ENCODE peak calls at places on chromosome 19, in four cellular contexts. G is A549, T is HepG2, V is GM12878. K is an unnamed sample.

GRCh38 chr19:53103141-53103902 is at the start of gene ZNF160:
- DNase-seq in V (peak; percentile 89), G (peak; percentile 95), T (peak; percentile 80), K (peak; percentile 99)

GRCh38 chr19:53849237-53849676 is 18.4 kb upstream of the MYADM start:
- DNase-seq in G (no peak), T (no peak), V (no peak), K (no peak)

GRCh38 chr19:53942001-53942786 is 20.5 kb upstream of the CACNG8 start:
- DNase-seq in G (peak; percentile 71), V (no peak), T (peak; percentile 4), K (peak; percentile 57)

GRCh38 chr19:5360003-5360820 is 19.6 kb upstream of the PTPRS start:
- DNase-seq in T (no peak), V (no peak), G (no peak), K (no peak)

GRCh38 chr19:916645-917322 is 349 bp upstream of the KISS1R start:
- DNase-seq in V (no peak), T (peak; percentile 56), G (no peak), K (peak; percentile 92)

GRCh38 chr19:5952193-5953033 is 25.5 kb downstream of the RANBP3 start:
- DNase-seq in T (no peak), V (no peak), G (no peak), K (no peak)

GRCh38 chr19:11963566-11964355 is 1.1 kb upstream of the ZNF763 start:
- DNase-seq in G (no peak), V (peak; percentile 31), T (peak; percentile 56), K (peak; percentile 60)

GRCh38 chr19:16380314-16380695 is 55.7 kb downstream of the KLF2 start:
- DNase-seq in V (no peak), T (no peak), G (no peak), K (no peak)

GRCh38 chr19:14477417-14478112 is 2.4 kb upstream of the PTGER1 start:
- DNase-seq in G (no peak), V (no peak), T (no peak), K (no peak)

GRCh38 chr19:15124572-15125231 is 17.5 kb downstream of the SYDE1 start:
- DNase-seq in V (no peak), T (peak; percentile 50), G (no peak), K (no peak)

GRCh38 chr19:49398931-49399330 is 10.9 kb downstream of the KASH5 start:
- DNase-seq in T (no peak), V (no peak), G (no peak), K (no peak)

DNA sequence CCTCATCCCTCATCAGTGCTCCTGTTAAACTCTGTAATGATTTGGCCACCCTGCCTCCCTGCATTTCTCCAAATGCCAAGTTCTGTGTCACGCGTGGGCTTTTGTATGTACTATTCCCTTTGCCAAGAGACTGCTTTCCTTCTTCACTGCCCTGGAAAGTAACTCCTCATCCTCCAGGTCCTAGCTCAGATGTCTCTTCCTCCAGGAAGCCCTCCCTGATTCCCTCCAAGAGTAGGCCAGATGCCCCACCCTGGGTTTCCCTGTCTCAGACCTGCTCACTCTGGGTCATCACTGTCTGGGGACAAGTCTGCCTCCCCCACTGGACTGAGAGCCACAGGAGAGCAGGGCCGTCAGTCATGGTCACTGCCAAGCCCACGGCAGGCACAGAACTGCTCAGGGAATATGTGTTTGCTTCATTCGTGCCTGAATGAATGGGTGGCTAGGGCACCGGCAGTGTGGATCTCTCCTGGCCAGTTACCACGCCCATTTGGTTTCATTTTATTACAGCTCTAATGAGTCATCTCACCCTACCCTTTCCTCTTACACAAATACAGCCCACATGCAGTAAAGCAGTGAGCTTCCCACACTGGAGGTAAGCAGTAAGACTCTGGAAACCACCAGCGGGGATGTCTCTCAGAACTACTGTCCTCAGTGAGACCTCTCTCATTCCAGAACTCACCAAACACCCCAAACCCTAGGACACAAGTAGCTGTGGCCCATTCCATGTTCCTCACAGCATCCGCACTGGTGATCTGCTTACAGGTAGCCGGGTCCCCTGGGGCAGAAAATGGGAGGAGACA is 12.1 kb upstream of the GPR4 start:
- DNase-seq in G (peak; percentile 89), V (peak; percentile 73), T (no peak), K (no peak)
- TF ChIP-seq POLR2AphosphoS2 in G (no peak), V (no peak), T (no peak), K (no peak)

DNA sequence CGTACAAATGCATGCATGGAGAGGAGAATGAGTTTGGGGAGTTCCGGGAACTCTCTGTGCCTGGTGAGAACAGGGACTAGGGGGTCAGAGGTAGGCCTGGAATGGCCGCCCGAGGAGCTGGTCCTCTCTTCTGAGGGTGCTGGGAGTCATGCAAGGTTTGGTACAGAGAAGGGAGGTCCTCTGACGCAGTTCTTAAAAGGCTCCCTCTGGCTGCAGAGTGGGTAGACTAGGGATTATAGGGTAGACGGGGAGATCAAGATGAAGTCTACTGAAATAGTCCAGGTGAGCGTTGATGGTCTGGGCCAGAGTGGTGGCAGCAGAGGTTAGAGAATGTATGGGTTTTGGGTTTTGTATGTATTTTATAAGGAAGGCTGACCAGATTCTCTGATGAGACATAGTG is 796 bp downstream of the ZNF304 start:
- DNase-seq in G (no peak), V (no peak), T (no peak), K (peak; percentile 22)
- TF ChIP-seq ESRRA in G (no peak), V (no peak), T (no peak), K (no peak)

GRCh38 chr19:18780631-18781030 is 10.5 kb downstream of the COMP start:
- DNase-seq in G (no peak), V (no peak), T (no peak), K (no peak)

GRCh38 chr19:18782559-18783225 is 8.4 kb downstream of the COMP start:
- DNase-seq in T (no peak), V (no peak), G (no peak), K (no peak)

GRCh38 chr19:18780081-18780480 is 11.0 kb downstream of the COMP start:
- DNase-seq in V (no peak), G (no peak), T (no peak), K (no peak)

GRCh38 chr19:18781885-18782527 is 9.1 kb downstream of the COMP start:
- DNase-seq in G (no peak), T (no peak), V (no peak), K (no peak)

GRCh38 chr19:18781047-18781600 is 10.0 kb downstream of the COMP start:
- DNase-seq in V (no peak), T (no peak), G (no peak), K (no peak)
- TF ChIP-seq POLR2AphosphoS2 in V (no peak), T (no peak), G (no peak), K (no peak)

GRCh38 chr19:7633619-7634018 is at the start of gene PCP2:
- DNase-seq in G (no peak), T (no peak), V (no peak), K (no peak)

GRCh38 chr19:7632340-7633203 is 947 bp downstream of the PCP2 start:
- DNase-seq in V (no peak), T (no peak), G (no peak), K (no peak)

GRCh38 chr19:7628589-7629311 is 595 bp downstream of the XAB2 start:
- DNase-seq in V (no peak), G (no peak), T (no peak), K (no peak)

GRCh38 chr19:7629347-7630054 is at the start of the genes PET100 and XAB2:
- DNase-seq in G (peak; percentile 98), V (peak; percentile 99), T (peak; percentile 98), K (peak; percentile 100)

GRCh38 chr19:7631577-7631976 is 1.9 kb downstream of the PCP2 start:
- DNase-seq in T (no peak), G (no peak), V (no peak), K (no peak)
- TF ChIP-seq ESRRA in T (no peak), G (no peak), V (no peak), K (no peak)

GRCh38 chr19:41804327-41804726 is 7.9 kb downstream of the CEACAM3 start:
- DNase-seq in V (no peak), T (no peak), G (no peak), K (no peak)

GRCh38 chr19:41811036-41811435 is 14.6 kb downstream of the CEACAM3 start:
- DNase-seq in V (no peak), T (no peak), G (no peak), K (no peak)

GRCh38 chr19:41808663-41809566 is 12.5 kb downstream of the CEACAM3 start:
- DNase-seq in G (no peak), T (no peak), V (no peak), K (no peak)

GRCh38 chr19:41810301-41810700 is 13.9 kb downstream of the CEACAM3 start:
- DNase-seq in G (no peak), V (no peak), T (no peak), K (no peak)

GRCh38 chr19:41807176-41807575 is 10.8 kb downstream of the CEACAM3 start:
- DNase-seq in T (no peak), V (no peak), G (no peak), K (no peak)
- TF ChIP-seq POLR2AphosphoS2 in T (no peak), V (no peak), G (no peak), K (no peak)

GRCh38 chr19:10228925-10229324 is 2.2 kb downstream of the S1PR2 start:
- DNase-seq in G (peak; percentile 53), V (no peak), T (peak; percentile 48), K (peak; percentile 71)
- TF ChIP-seq ESRRA in G (no peak), V (no peak), T (no peak), K (no peak)

DNA sequence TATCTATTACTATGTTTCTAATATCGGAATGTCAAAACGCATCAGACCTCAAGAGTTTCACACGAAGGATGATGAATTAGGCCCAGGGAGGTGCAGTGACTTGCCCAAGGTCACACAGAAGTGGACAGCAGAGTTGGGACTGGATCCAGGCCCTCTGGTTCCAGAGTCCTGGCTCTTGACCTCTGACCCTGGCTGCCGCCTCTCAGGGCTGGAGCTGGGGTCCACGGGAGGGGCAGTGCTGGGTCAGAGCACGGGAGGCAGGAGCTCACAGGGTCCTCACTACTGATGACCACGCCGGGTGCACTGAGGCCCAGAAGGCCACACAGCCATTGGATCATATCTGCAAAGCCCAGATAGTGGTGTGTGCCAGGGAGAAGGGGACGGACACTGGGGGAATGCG is 9.2 kb upstream of the ASPDH start:
- DNase-seq in V (no peak), T (no peak), G (no peak), K (no peak)
- TF ChIP-seq POLR2AphosphoS2 in V (no peak), T (no peak), G (no peak), K (no peak)

DNA sequence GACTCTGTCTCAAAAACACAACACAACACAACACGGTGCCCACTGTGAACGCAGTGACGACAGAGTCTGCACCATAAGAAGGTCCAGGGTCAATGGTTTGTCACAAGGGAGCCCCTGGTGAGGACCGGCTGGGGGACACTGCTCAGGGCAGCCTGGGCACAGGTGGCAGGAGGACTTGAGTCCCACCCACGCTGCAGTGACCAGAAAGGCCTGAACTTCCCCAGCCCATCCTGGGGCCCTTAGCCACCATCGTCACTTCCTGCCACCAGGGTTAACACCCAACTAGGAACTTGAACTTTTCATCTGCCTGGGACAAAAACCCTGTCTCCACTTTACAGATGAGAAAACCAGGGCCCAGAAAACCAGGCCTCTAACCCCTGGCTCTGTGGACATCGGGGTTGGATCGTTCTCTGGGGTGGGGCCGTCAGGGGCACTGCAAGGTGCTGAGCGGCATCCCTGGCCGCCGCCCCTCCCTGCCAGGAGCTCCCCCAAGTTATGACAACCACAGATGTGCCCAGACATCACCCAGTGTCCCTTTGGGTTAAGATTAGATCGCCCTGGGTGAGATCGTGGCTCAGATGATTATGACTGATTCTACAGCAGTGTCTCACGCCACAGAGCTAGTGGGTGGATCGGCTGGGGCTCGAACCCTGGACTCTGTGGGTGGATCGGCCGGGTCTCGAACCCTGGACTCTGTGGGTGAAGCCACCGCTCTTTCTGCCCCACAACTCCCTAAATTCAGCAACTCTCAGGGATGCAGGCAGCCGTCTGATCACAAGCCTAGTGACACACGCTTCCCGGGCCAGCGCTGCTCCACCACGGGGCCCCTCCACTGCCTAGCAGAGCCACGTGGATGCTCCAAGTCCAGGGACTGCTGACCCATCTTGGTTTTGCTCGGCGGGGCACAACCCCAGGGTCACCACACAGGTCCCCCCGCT is 14.0 kb downstream of the MOB3A start:
- DNase-seq in V (no peak), G (no peak), T (no peak), K (no peak)
- TF ChIP-seq ESRRA in V (no peak), G (no peak), T (no peak), K (no peak)